ENCODE peak calls at places on chromosome 9, in five cellular contexts. N is psoas muscle, Z is PC-3, I is coronary artery, M is fibroblast of the aortic adventitia. A is an unnamed sample.

GRCh38 chr9:97666907-97667686 is 30.0 kb downstream of the XPA start:
- DNase-seq in M (no peak), Z (no peak), N (no peak), I (no peak), A (no peak)

GRCh38 chr9:92724528-92725265 is 39.9 kb downstream of the BICD2 start:
- DNase-seq in Z (no peak), N (no peak), I (peak), M (no peak), A (no peak)

GRCh38 chr9:127224883-127225739 is 39.5 kb upstream of the GARNL3 start:
- DNase-seq in Z (peak), I (peak), M (peak), N (peak), A (peak)

GRCh38 chr9:2620876-2621677 is 510 bp upstream of the VLDLR start:
- DNase-seq in M (peak), I (peak), N (peak), Z (peak), A (no peak)

GRCh38 chr9:96674914-96675538 is 19.9 kb upstream of the PRXL2C start:
- DNase-seq in N (no peak), I (no peak), Z (peak), M (peak), A (no peak)

GRCh38 chr9:88396836-88397577 is 8.8 kb downstream of the SPIN1 start:
- DNase-seq in N (no peak), Z (no peak), I (no peak), M (peak), A (no peak)

GRCh38 chr9:131119600-131119999 is 5.8 kb upstream of the NUP214 start:
- DNase-seq in Z (no peak), I (no peak), M (no peak), N (no peak), A (no peak)

GRCh38 chr9:115012476-115012875 is 82.1 kb upstream of the TNFSF8 start:
- DNase-seq in Z (no peak), N (no peak), M (no peak), I (no peak), A (no peak)

GRCh38 chr9:123923884-123924283 is 6.0 kb downstream of the DENND1A start:
- DNase-seq in M (no peak), I (no peak), Z (no peak), N (no peak), A (no peak)

GRCh38 chr9:126479515-126479914 is 134.2 kb upstream of the LMX1B start:
- DNase-seq in N (no peak), M (no peak), I (no peak), Z (no peak), A (no peak)

GRCh38 chr9:123562844-123563346 is 206.9 kb downstream of the CRB2 start:
- DNase-seq in M (peak), Z (no peak), N (no peak), I (no peak), A (no peak)

GRCh38 chr9:87657190-87657589 is 68.7 kb upstream of the CTSL start:
- DNase-seq in N (no peak), I (peak), M (no peak), Z (no peak), A (no peak)

GRCh38 chr9:30943446-30944232 is 1440.8 kb upstream of the ACO1 start:
- DNase-seq in Z (no peak), N (no peak), I (no peak), M (no peak), A (no peak)

GRCh38 chr9:6212722-6213375 is 2.8 kb upstream of the IL33 start:
- DNase-seq in M (peak), Z (peak), N (no peak), I (no peak), A (no peak)

GRCh38 chr9:2018764-2019548 is 3.8 kb downstream of the SMARCA2 start:
- DNase-seq in Z (no peak), M (no peak), I (no peak), N (no peak), A (no peak)

DNA sequence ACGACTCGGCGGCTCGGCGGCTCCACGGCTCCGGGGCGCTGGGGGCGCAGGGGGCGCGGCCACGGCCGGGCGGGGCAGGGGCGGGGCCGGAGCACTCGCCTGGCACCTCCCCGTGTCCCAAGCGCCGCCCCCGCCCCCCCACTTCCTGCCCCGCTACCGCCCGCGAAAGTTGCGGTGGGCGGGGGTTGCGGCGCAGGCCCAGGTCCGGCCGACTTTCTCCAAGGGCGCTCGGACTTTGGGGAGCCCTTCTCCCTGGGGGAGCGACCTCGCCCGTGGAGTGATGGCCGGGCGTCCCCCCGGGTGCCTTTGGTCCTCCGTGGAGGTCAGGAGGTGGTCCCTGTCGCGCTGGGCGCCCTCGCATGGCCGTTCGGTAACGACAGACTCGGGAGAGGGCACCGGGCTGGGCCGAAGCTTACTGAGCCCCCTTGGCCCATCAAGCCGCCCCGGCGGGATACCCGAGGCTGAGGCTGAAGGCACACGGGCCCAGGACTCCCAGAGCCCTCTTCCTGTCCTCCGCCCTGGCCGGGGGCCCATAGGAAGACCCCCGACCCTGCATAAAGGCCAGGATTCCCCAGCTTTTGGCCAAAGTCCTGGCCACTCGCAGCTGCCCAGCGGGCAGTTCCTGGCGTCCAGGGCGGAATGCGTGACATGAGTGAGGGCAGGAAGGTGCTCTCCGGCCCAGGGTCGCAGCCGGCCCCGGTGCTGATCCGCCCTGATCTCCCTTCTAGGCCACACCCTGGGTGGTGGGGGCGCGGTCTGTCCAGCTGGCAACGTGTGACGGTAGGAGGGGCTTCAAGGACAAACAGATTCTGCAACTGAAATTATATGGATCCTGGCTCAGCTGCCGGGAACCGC is 883 bp upstream of the VAV2 start:
- DNase-seq in N (peak), I (peak), M (peak), Z (peak), A (peak)
- TF ChIP-seq CTCF in N (peak), I (no peak), M (peak), Z (peak), A (peak)

DNA sequence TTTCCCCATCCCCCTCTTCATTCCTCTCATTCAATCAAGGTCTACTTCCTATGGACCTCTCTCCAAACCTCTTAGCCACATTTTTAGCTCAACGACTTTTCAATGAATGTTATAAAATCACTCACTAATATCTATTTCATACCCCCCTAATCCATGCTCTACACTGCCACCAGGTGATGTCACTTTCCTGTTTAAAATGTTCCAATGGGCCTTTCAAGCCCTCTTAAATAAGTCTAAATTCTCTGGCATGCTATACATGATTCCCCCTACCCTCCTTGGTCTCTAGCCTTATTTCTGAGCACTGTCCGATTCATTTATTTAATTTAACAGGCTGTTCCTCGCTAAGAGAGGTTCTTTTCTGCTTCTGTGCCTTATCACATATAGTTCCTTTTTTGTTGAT is 9.3 kb downstream of the ABHD17B start:
- DNase-seq in M (no peak), I (no peak), Z (no peak), N (no peak), A (no peak)
- TF ChIP-seq CTCF in M (no peak), I (no peak), Z (peak), N (no peak), A (no peak)

GRCh38 chr9:38662763-38663593 is 42.6 kb upstream of the ANKRD18A start:
- DNase-seq in Z (peak), M (peak), I (no peak), N (no peak), A (no peak)
- TF ChIP-seq CTCF in Z (peak), M (peak), I (no peak), N (no peak), A (no peak)

DNA sequence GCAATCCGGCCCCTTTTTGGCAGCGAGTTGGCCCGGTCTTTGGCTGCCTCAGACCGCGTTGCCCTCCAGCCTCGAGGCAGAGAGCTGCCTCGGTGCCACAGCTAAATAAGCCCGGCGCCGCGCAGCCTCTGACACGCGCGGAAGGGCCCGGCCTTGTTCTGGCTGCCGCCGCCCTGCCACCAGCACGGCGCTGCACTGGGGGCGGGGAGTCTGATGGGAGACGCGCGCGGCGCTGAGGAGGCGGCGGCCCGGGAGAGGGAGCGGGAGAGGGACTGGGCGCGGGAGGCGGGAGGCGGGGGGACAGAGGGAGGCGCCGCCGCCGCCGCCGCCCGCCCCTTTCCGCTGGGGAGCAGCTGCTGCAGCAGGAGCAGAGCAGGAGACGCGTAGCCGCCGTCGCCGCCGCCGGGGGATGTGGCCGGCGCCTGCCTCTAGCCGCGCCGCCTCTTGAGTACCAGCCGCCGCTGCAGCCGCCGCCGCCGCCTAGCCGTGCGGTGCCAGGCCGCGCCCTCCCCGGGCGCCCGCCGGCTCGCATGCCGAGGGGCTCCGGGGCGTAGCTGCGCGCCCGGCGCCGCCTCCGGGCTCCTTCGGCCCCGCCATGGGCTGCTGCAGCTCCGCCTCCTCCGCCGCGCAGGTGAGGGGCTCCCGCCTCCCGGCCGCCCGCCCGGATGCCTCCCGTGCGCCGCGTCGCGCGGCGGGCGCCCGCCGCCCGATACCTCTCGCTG is at the start of gene SLC44A1:
- DNase-seq in I (peak), M (peak), N (peak), Z (peak), A (peak)
- TF ChIP-seq CTCF in I (no peak), M (no peak), N (peak), Z (no peak), A (no peak)

GRCh38 chr9:84781431-84781830 is 111.9 kb downstream of the NTRK2 start:
- DNase-seq in I (no peak), N (no peak), Z (peak), M (peak), A (no peak)
- TF ChIP-seq CTCF in I (peak), N (peak), Z (peak), M (peak), A (no peak)

GRCh38 chr9:23088932-23089364 is 642.3 kb downstream of the DMRTA1 start:
- DNase-seq in N (no peak), Z (peak), M (peak), I (no peak), A (no peak)
- TF ChIP-seq CTCF in N (peak), Z (peak), M (peak), I (no peak), A (no peak)

GRCh38 chr9:121325387-121325786 is 44.7 kb downstream of the STOM start:
- DNase-seq in I (no peak), N (no peak), Z (no peak), M (no peak), A (no peak)
- TF ChIP-seq CTCF in I (no peak), N (no peak), Z (no peak), M (no peak), A (no peak)

DNA sequence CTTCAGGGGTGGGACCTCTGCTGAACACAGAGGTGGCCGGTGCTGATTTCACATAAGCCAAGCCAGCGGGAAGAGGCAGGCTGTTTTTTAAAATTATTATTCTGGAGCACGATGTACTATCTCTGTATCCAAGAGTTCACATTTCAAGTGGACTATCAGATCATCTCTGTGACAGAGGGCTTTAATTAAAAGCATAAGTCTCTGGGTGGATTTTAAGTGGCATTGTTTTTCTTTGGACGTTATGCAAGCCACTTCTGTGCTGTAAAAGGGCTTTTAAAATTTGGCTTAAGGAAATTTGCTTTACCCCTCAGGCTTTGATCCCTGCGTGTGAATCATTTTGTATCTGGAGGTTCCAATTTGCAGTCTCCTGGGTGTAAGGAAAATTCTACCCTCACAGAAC is 124.7 kb downstream of the PALM2AKAP2 start:
- DNase-seq in I (no peak), M (peak), N (no peak), Z (no peak), A (no peak)
- TF ChIP-seq CTCF in I (no peak), M (no peak), N (no peak), Z (no peak), A (no peak)

A was measured in CD4-positive, alpha-beta T cell.